ENCODE peak calls at places on chromosomes 1 and 21, in eight cellular contexts. T, V, M, G, I, H, Y and R are unnamed samples.

GRCh38 chr1:28287315-28287714 is 28.0 kb downstream of the SESN2 start:
- DNase-seq in V (no peak), Y (no peak), G (no peak), I (no peak), H (no peak), T (no peak), M (no peak), R (no peak)

GRCh38 chr21:41691205-41692203 is 75.3 kb downstream of the RIPK4 start:
- DNase-seq in M (no peak), V (no peak), G (no peak), H (no peak), I (peak), Y (no peak), T (no peak), R (peak)

GRCh38 chr1:200154069-200154767 is 126.7 kb downstream of the NR5A2 start:
- DNase-seq in H (no peak), G (peak), V (peak), I (no peak), T (no peak), M (no peak), Y (no peak), R (peak)

GRCh38 chr1:42990757-42991346 is 32.2 kb upstream of the SLC2A1 start:
- DNase-seq in T (no peak), Y (no peak), V (no peak), G (no peak), H (no peak), I (no peak), M (no peak), R (no peak)

GRCh38 chr1:60982539-60982938 is 99.8 kb upstream of the NFIA start:
- DNase-seq in M (no peak), G (no peak), Y (no peak), I (no peak), T (no peak), V (no peak), H (no peak), R (no peak)

GRCh38 chr1:155128755-155129473 is 1.2 kb downstream of the EFNA1 start:
- DNase-seq in T (no peak), H (peak), Y (no peak), G (no peak), I (peak), M (peak), V (no peak), R (peak)

GRCh38 chr1:154574715-154575114 is 7.1 kb downstream of the CHRNB2 start:
- DNase-seq in Y (no peak), M (no peak), H (no peak), I (peak), T (peak), V (no peak), G (peak), R (peak)

GRCh38 chr21:28804089-28804670 is 188.5 kb downstream of the LTN1 start:
- DNase-seq in H (no peak), G (no peak), I (no peak), V (no peak), M (no peak), Y (no peak), T (no peak), R (no peak)

GRCh38 chr1:156752843-156753486 is 1.5 kb upstream of the HDGF start:
- DNase-seq in G (no peak), H (peak), I (no peak), T (peak), V (no peak), M (no peak), Y (no peak), R (no peak)

GRCh38 chr1:94544706-94545490 is 3.3 kb upstream of the F3 start:
- DNase-seq in T (peak), V (no peak), M (no peak), H (no peak), G (peak), I (no peak), Y (no peak), R (peak)

GRCh38 chr1:53061123-53061858 is 722 bp upstream of the PODN start:
- DNase-seq in M (no peak), H (peak), Y (no peak), T (peak), G (no peak), I (no peak), V (no peak), R (no peak)

GRCh38 chr1:236083650-236084385 is 18.9 kb upstream of the NID1 start:
- DNase-seq in I (peak), M (no peak), G (peak), H (no peak), V (peak), Y (no peak), T (peak), R (peak)

GRCh38 chr1:85611856-85612255 is 31.3 kb downstream of the CCN1 start:
- DNase-seq in Y (no peak), V (peak), G (peak), I (peak), T (peak), M (no peak), H (peak), R (peak)

GRCh38 chr1:145956776-145957442 is 908 bp downstream of the LIX1L start:
- DNase-seq in G (peak), H (no peak), I (peak), T (peak), M (no peak), Y (no peak), V (no peak), R (no peak)

GRCh38 chr21:32516729-32517649 is 68.3 kb downstream of the TCP10L start:
- DNase-seq in H (no peak), Y (no peak), T (peak), G (peak), M (no peak), V (peak), I (peak), R (peak)

GRCh38 chr1:228865613-228866320 is 130.5 kb downstream of the RHOU start:
- DNase-seq in V (no peak), H (no peak), M (no peak), T (no peak), Y (no peak), G (no peak), I (peak), R (no peak)

GRCh38 chr1:172764378-172764777 is 105.5 kb downstream of the FASLG start:
- DNase-seq in Y (no peak), I (no peak), T (no peak), V (no peak), H (no peak), G (no peak), M (no peak), R (no peak)

DNA sequence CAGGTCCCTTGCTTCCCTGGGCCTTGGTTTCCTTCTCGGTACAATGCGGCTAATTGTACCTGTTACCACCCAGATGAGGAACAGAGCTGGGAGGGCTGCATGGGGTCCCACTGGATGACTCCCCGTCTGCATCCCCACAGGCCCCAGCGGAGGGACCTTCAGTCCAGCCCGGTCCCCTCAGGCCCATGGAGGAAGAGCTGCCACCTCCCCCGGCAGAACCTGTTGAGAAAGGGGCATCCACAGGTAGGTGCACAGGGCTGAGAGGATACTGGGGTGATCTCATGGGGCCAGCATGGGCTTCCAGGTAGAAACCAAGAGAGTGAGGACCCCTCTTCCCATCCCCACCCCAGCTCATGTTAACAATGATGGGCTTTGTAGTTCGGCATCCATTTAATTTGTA is 9.8 kb downstream of the FBLIM1 start:
- DNase-seq in H (no peak), Y (no peak), I (no peak), M (no peak), V (no peak), G (no peak), T (no peak), R (no peak)
- H3K27ac ChIP-seq in H (no peak), Y (no peak), I (no peak), M (no peak), V (peak), G (no peak), T (no peak), R (no peak)

GRCh38 chr1:113256348-113256729 is 134.0 kb upstream of the MAGI3 start:
- DNase-seq in V (no peak), Y (no peak), T (no peak), M (no peak), I (no peak), G (no peak), H (no peak), R (no peak)
- H3K27ac ChIP-seq in V (no peak), Y (peak), T (no peak), M (no peak), I (peak), G (no peak), H (peak), R (no peak)

GRCh38 chr1:225434041-225434440 is 6.2 kb upstream of the LBR start:
- DNase-seq in M (no peak), H (no peak), I (no peak), Y (no peak), G (no peak), V (no peak), T (no peak), R (no peak)

GRCh38 chr1:225428879-225429455 is 1.1 kb upstream of the LBR start:
- DNase-seq in V (no peak), M (no peak), H (no peak), I (no peak), T (peak), Y (no peak), G (no peak), R (no peak)

GRCh38 chr1:225428066-225428878 is 434 bp upstream of the LBR start:
- DNase-seq in Y (peak), G (peak), H (peak), I (peak), T (peak), M (peak), V (peak), R (peak)

GRCh38 chr1:225430301-225430700 is 2.5 kb upstream of the LBR start:
- DNase-seq in G (no peak), Y (no peak), I (no peak), H (no peak), V (no peak), T (no peak), M (no peak), R (no peak)

GRCh38 chr1:225431081-225431863 is 3.4 kb upstream of the LBR start:
- DNase-seq in T (no peak), I (no peak), M (no peak), Y (no peak), H (no peak), V (no peak), G (no peak), R (no peak)
- H3K27ac ChIP-seq in T (no peak), I (no peak), M (no peak), Y (no peak), H (no peak), V (no peak), G (no peak), R (no peak)

DNA sequence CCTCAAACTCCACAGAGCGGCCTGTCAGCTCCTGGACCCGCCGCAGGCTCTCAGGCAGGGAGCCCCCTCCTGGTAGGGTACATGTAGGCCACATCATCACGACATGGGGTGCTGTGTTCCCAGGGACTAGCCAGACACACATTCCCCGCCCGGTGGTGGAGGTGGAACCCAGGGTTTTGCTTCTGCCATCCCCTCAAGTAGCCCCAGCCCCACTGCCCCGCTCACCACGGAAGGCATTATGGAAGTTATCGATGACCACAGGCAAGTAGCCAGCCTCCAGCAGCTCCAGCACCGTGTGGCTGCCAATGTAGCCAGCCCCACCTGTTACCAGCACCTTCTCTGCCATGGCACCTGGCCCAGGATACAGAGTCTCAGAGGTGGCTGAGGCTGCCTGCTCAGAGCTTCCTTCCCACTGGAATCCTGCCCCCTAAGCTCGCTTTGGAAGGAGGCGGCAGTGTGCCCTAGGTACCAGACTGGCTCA is 1.9 kb downstream of the GALE start:
- DNase-seq in M (no peak), H (no peak), V (no peak), I (no peak), G (no peak), T (peak), Y (no peak), R (peak)
- H3K27ac ChIP-seq in M (no peak), H (peak), V (peak), I (peak), G (peak), T (no peak), Y (peak), R (no peak)

DNA sequence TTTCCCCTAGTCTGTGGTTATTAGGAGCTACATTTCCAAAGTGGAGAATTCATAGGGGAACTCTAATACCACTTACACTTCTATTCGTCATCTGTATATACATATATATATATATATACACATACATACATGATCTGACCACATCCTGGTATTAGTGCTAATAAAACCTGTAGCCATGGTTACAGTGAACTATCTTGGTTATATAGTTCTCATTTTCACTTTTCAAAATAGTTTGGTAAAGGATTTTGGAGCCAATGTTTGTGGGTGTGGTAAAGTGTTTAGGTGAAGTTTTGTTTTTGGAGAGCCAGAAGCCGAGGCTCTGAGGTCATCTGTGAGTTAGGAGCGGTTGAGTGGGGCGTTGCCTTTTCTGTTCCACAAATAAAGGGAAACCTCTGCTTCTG is 17.9 kb downstream of the KIAA0040 start:
- DNase-seq in T (no peak), I (no peak), M (no peak), V (no peak), H (no peak), G (no peak), Y (no peak), R (no peak)
- H3K27ac ChIP-seq in T (no peak), I (no peak), M (no peak), V (no peak), H (peak), G (no peak), Y (no peak), R (no peak)

GRCh38 chr1:227358079-227358358 is 39.7 kb upstream of the CDC42BPA start:
- DNase-seq in M (no peak), I (no peak), H (no peak), G (no peak), Y (no peak), V (no peak), T (no peak), R (no peak)
- H3K27ac ChIP-seq in M (peak), I (peak), H (peak), G (peak), Y (peak), V (peak), T (no peak), R (no peak)

GRCh38 chr1:44031900-44032817 is 897 bp upstream of the SLC6A9 start:
- DNase-seq in M (no peak), G (no peak), T (no peak), I (no peak), H (no peak), V (no peak), Y (no peak), R (peak)

GRCh38 chr1:44034976-44035716 is 3.9 kb upstream of the SLC6A9 start:
- DNase-seq in M (no peak), I (no peak), H (no peak), T (no peak), Y (no peak), G (no peak), V (no peak), R (no peak)

GRCh38 chr1:44033041-44033575 is 1.8 kb upstream of the SLC6A9 start:
- DNase-seq in V (no peak), G (no peak), M (no peak), Y (no peak), T (no peak), I (no peak), H (no peak), R (no peak)

GRCh38 chr1:44034423-44034822 is 3.2 kb upstream of the SLC6A9 start:
- DNase-seq in I (no peak), M (no peak), V (no peak), G (no peak), T (no peak), H (no peak), Y (no peak), R (no peak)

GRCh38 chr1:44033756-44034155 is 2.5 kb upstream of the SLC6A9 start:
- DNase-seq in I (no peak), G (no peak), H (no peak), T (no peak), V (no peak), M (no peak), Y (no peak), R (no peak)
- H3K27ac ChIP-seq in I (no peak), G (no peak), H (no peak), T (no peak), V (peak), M (no peak), Y (peak), R (no peak)